ENCODE peak calls at places on chromosome X, in six cellular contexts. N is SK-N-SH, T is HCT116, P is mammary epithelial cell, L is endodermal cell, Y is H9. R is an unnamed sample.

GRCh38 chrX:155027509-155028066 is 944 bp downstream of the FUNDC2 start:
- DNase-seq in P (peak; percentile 62), L (no peak), N (no peak), Y (no peak), T (peak; percentile 23), R (no peak)

GRCh38 chrX:114626323-114626722 is 42.4 kb downstream of the HTR2C start:
- DNase-seq in Y (no peak), L (no peak), T (no peak), N (peak; percentile 12), P (peak; percentile 5), R (no peak)

GRCh38 chrX:40952855-40953254 is 132.4 kb upstream of the USP9X start:
- DNase-seq in T (no peak), L (no peak), N (no peak), P (no peak), Y (no peak), R (no peak)

GRCh38 chrX:12825801-12826200 is 34.6 kb downstream of the PRPS2 start:
- DNase-seq in Y (no peak), L (no peak), P (no peak), N (no peak), T (peak; percentile 44), R (no peak)

GRCh38 chrX:48709522-48710117 is 13.1 kb downstream of the SUV39H1 start:
- DNase-seq in N (no peak), T (no peak), Y (no peak), L (no peak), P (no peak), R (no peak)

GRCh38 chrX:55714111-55714510 is 3.4 kb upstream of the RRAGB start:
- DNase-seq in T (no peak), L (no peak), N (no peak), Y (no peak), P (no peak), R (no peak)

GRCh38 chrX:150664290-150664689 is 28.9 kb upstream of the MTMR1 start:
- DNase-seq in L (no peak), P (no peak), Y (no peak), N (peak; percentile 16), T (no peak), R (peak; percentile 64)

GRCh38 chrX:107537815-107538214 is 88.4 kb downstream of the FRMPD3 start:
- DNase-seq in T (peak; percentile 31), N (peak; percentile 21), Y (peak; percentile 76), L (peak; percentile 89), P (peak; percentile 27), R (no peak)

GRCh38 chrX:149759824-149760223 is 14.0 kb upstream of the HSFX1 start:
- DNase-seq in Y (no peak), P (no peak), T (no peak), L (peak; percentile 5), N (no peak), R (no peak)

GRCh38 chrX:24694825-24695224 is 1.1 kb downstream of the POLA1 start:
- DNase-seq in N (no peak), Y (no peak), T (no peak), L (no peak), P (no peak), R (no peak)

GRCh38 chrX:96835660-96836289 is 47.9 kb upstream of the RPA4 start:
- DNase-seq in L (no peak), T (no peak), Y (no peak), P (no peak), N (no peak), R (no peak)

GRCh38 chrX:10246846-10247245 is 90.1 kb downstream of the CLCN4 start:
- DNase-seq in Y (no peak), N (no peak), L (no peak), P (no peak), T (no peak), R (no peak)

GRCh38 chrX:19122641-19123009 is 357 bp upstream of the ADGRG2 start:
- DNase-seq in P (no peak), Y (no peak), L (no peak), T (no peak), N (no peak), R (peak; percentile 64)

GRCh38 chrX:129077384-129077783 is 445.9 kb downstream of the SMARCA1 start:
- DNase-seq in N (no peak), P (no peak), T (no peak), L (no peak), Y (no peak), R (no peak)

GRCh38 chrX:8815460-8816065 is 14.4 kb upstream of the FAM9A start:
- DNase-seq in Y (no peak), L (peak; percentile 53), P (peak; percentile 33), T (peak; percentile 2), N (peak; percentile 58), R (no peak)

GRCh38 chrX:39725928-39726619 is 371.7 kb downstream of the BCOR start:
- DNase-seq in Y (no peak), N (peak; percentile 24), L (no peak), T (no peak), P (peak; percentile 64), R (no peak)

GRCh38 chrX:133325422-133325821 is 89.9 kb downstream of the GPC4 start:
- DNase-seq in T (no peak), L (no peak), N (no peak), Y (no peak), P (no peak), R (no peak)

GRCh38 chrX:19840899-19841648 is 46.3 kb downstream of the SH3KBP1 start:
- DNase-seq in Y (peak; percentile 49), L (peak; percentile 78), P (no peak), T (no peak), N (no peak), R (no peak)

GRCh38 chrX:44216171-44216570 is 127.3 kb downstream of the EFHC2 start:
- DNase-seq in N (peak; percentile 23), L (no peak), P (no peak), T (no peak), Y (no peak), R (no peak)

GRCh38 chrX:39627257-39627656 is 470.5 kb downstream of the BCOR start:
- DNase-seq in Y (no peak), L (no peak), T (no peak), P (no peak), N (peak; percentile 25), R (no peak)

GRCh38 chrX:139290310-139290709 is 240.2 kb upstream of the F9 start:
- DNase-seq in N (no peak), L (no peak), Y (no peak), T (no peak), P (peak; percentile 21), R (no peak)

GRCh38 chrX:71652405-71652804 is 14.9 kb upstream of the LOC101059915 start:
- DNase-seq in P (peak; percentile 20), T (peak; percentile 23), L (peak; percentile 76), Y (no peak), N (peak; percentile 59), R (no peak)

GRCh38 chrX:41516995-41517660 is 70.0 kb downstream of the NYX start:
- DNase-seq in N (no peak), P (no peak), Y (no peak), T (no peak), L (no peak), R (no peak)

GRCh38 chrX:19709812-19710518 is 177.4 kb downstream of the SH3KBP1 start:
- DNase-seq in T (peak; percentile 79), Y (no peak), P (peak; percentile 95), N (no peak), L (no peak), R (no peak)

GRCh38 chrX:155563099-155563498 is 49.7 kb downstream of the TMLHE start:
- DNase-seq in T (no peak), Y (no peak), N (no peak), L (no peak), P (no peak), R (no peak)

DNA sequence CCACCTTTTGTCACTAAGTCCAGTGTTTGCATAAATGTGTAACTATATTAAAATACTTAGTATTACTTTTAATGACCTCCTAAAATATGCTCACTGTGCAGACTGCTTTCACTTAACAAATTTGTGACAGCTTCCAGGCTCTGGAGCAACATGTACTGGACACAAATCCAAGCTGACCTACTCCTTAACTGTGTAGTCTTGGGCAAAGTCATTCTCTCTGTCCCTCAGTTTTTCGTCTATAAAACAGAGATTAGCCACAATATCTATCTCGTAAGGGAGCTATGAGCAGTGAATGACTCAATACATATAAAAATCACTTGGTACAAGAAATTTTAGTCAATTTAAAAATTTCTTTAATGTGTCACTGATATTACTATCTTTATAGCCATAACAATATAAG is 20.4 kb upstream of the RAB40A start:
- DNase-seq in L (no peak), P (no peak), Y (no peak), T (no peak), N (no peak), R (no peak)
- H3K4me1 ChIP-seq in L (no peaks in the 10 kb centered on the region), P (peaks cover 38% of the 10 kb centered on the region), Y (no peaks in the 10 kb centered on the region), T (no peaks in the 10 kb centered on the region), N (no peaks in the 10 kb centered on the region), R (no peaks in the 10 kb centered on the region)

GRCh38 chrX:110173192-110174175 is 144.4 kb downstream of the AMMECR1 start:
- DNase-seq in P (peak; percentile 68), T (no peak), N (no peak), L (peak; percentile 40), Y (no peak), R (no peak)
- H3K9ac ChIP-seq in P (no peak overlapping the region), T (no peak overlapping the region), N (no peak overlapping the region), L (no peak overlapping the region), Y (no peak overlapping the region), R (no peak overlapping the region)

DNA sequence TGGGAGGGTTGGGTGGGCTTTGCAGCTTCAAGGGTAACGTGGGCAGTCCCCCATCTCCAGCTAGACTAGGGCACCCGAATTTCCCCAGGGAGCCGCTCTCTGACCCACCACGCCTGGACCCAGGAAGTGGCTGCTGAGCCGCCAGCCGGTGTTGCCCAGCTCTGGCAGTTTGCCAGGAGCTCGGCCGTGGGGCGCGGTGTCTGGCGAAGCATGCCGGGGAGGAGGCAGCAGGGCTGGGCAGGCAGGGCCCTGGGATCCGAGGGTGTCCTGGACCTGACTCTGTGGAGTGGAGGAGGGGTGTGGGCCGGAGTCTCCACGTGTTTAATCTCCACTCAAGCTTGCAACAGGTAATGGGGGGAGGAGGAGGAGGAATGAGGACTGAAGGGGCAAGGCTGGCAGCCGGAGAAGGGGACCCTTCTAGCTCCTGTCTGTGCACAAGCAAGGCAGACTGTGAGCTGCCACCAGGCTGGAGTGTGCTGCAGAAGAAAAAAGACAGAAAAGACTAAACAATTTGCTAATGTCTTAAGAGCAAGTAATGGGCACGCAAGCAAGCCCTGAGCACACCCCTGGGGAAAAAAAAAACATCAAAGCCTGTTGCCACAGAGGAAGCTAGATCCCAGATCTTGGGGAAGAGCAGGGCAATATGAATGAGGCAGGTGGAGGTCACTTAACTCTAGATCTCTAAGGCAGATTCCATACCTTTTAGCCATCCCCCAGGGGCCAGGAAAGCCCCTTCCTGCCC is 2.4 kb downstream of the LONRF3 start:
- DNase-seq in N (peak; percentile 61), P (no peak), T (no peak), L (peak; percentile 54), Y (no peak), R (peak; percentile 92)
- H3K27ac ChIP-seq in N (no peak overlapping the region), P (no peak overlapping the region), T (peak overlapping the region; percentile 22), L (no peak overlapping the region), Y (no peak overlapping the region), R (no peak overlapping the region)

DNA sequence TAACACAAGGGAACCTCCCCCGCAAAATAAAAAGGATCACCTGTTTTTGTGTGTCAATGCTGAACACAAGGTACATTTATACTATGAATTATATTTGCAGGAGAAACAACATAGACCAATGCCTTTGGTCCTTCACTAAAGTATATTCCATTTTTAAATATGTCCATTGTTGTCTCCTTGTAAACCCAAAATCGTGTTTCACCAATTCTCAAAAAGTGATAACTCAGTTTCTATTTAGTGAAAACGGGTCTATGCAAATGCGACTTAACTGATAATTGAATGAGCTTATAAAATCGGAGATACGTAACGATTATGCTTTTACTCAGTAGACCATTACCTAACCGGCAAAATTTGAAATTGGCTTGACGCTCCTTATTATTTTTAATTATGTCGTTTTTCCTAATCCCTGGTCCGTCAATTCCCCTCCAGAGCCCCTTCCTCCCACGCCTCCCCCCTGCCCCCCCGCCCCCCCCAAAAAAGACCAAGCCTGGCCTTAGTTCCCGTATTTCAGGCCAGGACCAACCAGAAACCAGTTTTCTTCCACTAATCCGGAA is 2.0 kb downstream of the BRWD3 start:
- DNase-seq in T (no peak), L (no peak), Y (no peak), N (peak; percentile 79), P (no peak), R (no peak)
- H3K4me1 ChIP-seq in T (peaks cover 5% of the 10 kb centered on the region), L (no peaks in the 10 kb centered on the region), Y (no peaks in the 10 kb centered on the region), N (no peaks in the 10 kb centered on the region), P (no peaks in the 10 kb centered on the region), R (no peaks in the 10 kb centered on the region)

R was measured in kidney.